ENCODE peak calls at places on chromosomes 2 and 18, in seven cellular contexts. M is K562, B is GM12891, K is H1, I is GM12878, Q is SK-N-SH, N is HepG2. U is an unnamed sample.

GRCh38 chr18:6570581-6571238 is 156.0 kb upstream of the L3MBTL4 start:
- DNase-seq in B (no peak), I (no peak), M (no peak), Q (no peak), K (no peak), N (no peak), U (no peak)

GRCh38 chr2:12715878-12716249 is 872 bp upstream of the TRIB2 start:
- DNase-seq in K (peak; percentile 68), Q (peak; percentile 73), M (peak; percentile 74), N (peak; percentile 54), I (no peak), B (peak; percentile 42), U (peak; percentile 28)

GRCh38 chr18:26460449-26461091 is 87.8 kb downstream of the KCTD1 start:
- DNase-seq in K (no peak), I (peak; percentile 89), M (no peak), N (no peak), B (peak; percentile 21), Q (no peak), U (no peak)

GRCh38 chr2:218860950-218861381 is 1.4 kb downstream of the WNT6 start:
- DNase-seq in B (peak; percentile 7), M (peak; percentile 43), I (no peak), N (peak; percentile 78), K (peak; percentile 80), Q (peak; percentile 92), U (no peak)

GRCh38 chr18:58091099-58091611 is 47.1 kb downstream of the NEDD4L start:
- DNase-seq in N (no peak), K (no peak), Q (no peak), B (peak; percentile 21), I (peak; percentile 72), M (no peak), U (no peak)

GRCh38 chr18:59918320-59918755 is 18.5 kb downstream of the PMAIP1 start:
- DNase-seq in I (peak; percentile 80), M (peak; percentile 39), Q (peak; percentile 49), K (peak; percentile 44), N (no peak), B (no peak), U (no peak)

GRCh38 chr2:116510117-116510671 is 1304.3 kb upstream of the DDX18 start:
- DNase-seq in Q (peak; percentile 10), K (no peak), M (no peak), I (no peak), N (peak; percentile 14), B (no peak), U (no peak)

GRCh38 chr2:38978908-38979307 is 89.2 kb downstream of the ARHGEF33 start:
- DNase-seq in M (no peak), K (no peak), B (no peak), Q (no peak), I (no peak), N (no peak), U (no peak)

GRCh38 chr2:16645771-16646559 is 19.7 kb downstream of the CYRIA start:
- DNase-seq in Q (no peak), M (no peak), B (no peak), I (no peak), K (no peak), N (no peak), U (no peak)

GRCh38 chr18:69330345-69330744 is 70.3 kb upstream of the DOK6 start:
- DNase-seq in I (no peak), M (no peak), K (no peak), Q (no peak), N (peak; percentile 27), B (no peak), U (no peak)

GRCh38 chr2:206838690-206839089 is 73.3 kb downstream of the FASTKD2 start:
- DNase-seq in K (no peak), I (no peak), M (no peak), B (no peak), Q (no peak), N (no peak), U (no peak)

GRCh38 chr2:206833291-206833690 is 67.9 kb downstream of the FASTKD2 start:
- DNase-seq in I (no peak), Q (no peak), B (no peak), K (no peak), N (no peak), M (no peak), U (no peak)

GRCh38 chr2:206832886-206833285 is 67.5 kb downstream of the FASTKD2 start:
- DNase-seq in B (no peak), I (no peak), Q (no peak), K (no peak), M (no peak), N (no peak), U (no peak)

GRCh38 chr2:206840999-206841398 is 75.6 kb downstream of the FASTKD2 start:
- DNase-seq in I (no peak), Q (no peak), N (no peak), B (no peak), M (no peak), K (no peak), U (no peak)

GRCh38 chr2:206836722-206837121 is 71.3 kb downstream of the FASTKD2 start:
- DNase-seq in M (no peak), N (no peak), K (no peak), B (no peak), Q (no peak), I (no peak), U (no peak)
- TF ChIP-seq TAF1 in M (no peak), N (no peak), K (no peak), B (no peak), Q (no peak), I (no peak), U (no peak)

GRCh38 chr2:203021986-203022385 is 7.3 kb downstream of the NBEAL1 start:
- DNase-seq in K (no peak), Q (no peak), M (no peak), N (no peak), B (no peak), I (no peak), U (no peak)
- TF ChIP-seq TAF1 in K (no peak), Q (no peak), M (no peak), N (no peak), B (no peak), I (no peak), U (no peak)

GRCh38 chr2:109368798-109369197 is 239.8 kb downstream of the SH3RF3 start:
- DNase-seq in Q (no peak), B (no peak), I (no peak), M (no peak), K (no peak), N (no peak), U (no peak)
- TF ChIP-seq TAF1 in Q (no peak), B (no peak), I (no peak), M (no peak), K (no peak), N (no peak), U (no peak)

GRCh38 chr2:113863166-113863565 is 26.7 kb upstream of the ACTR3 start:
- DNase-seq in I (no peak), M (no peak), B (no peak), Q (no peak), N (no peak), K (no peak), U (no peak)
- TF ChIP-seq TAF1 in I (no peak), M (no peak), B (no peak), Q (no peak), N (no peak), K (no peak), U (no peak)

GRCh38 chr2:71530246-71530986 is 77.1 kb downstream of the DYSF start:
- DNase-seq in Q (peak; percentile 83), M (peak; percentile 76), N (peak; percentile 48), B (peak; percentile 49), I (no peak), K (peak; percentile 75), U (no peak)
- TF ChIP-seq TAF1 in Q (no peak), M (no peak), N (no peak), B (no peak), I (no peak), K (no peak), U (no peak)

GRCh38 chr2:8985561-8986326 is 17.7 kb downstream of the MBOAT2 start:
- DNase-seq in I (no peak), N (no peak), Q (no peak), K (no peak), M (no peak), B (no peak), U (no peak)

GRCh38 chr2:8987413-8987812 is 16.1 kb downstream of the MBOAT2 start:
- DNase-seq in Q (no peak), N (no peak), M (no peak), I (no peak), K (no peak), B (no peak), U (no peak)

GRCh38 chr2:8984152-8984551 is 19.3 kb downstream of the MBOAT2 start:
- DNase-seq in K (no peak), Q (no peak), I (peak; percentile 41), B (no peak), M (no peak), N (no peak), U (no peak)

GRCh38 chr2:8984855-8985254 is 18.6 kb downstream of the MBOAT2 start:
- DNase-seq in N (no peak), I (no peak), M (no peak), K (no peak), Q (no peak), B (no peak), U (no peak)

GRCh38 chr2:8986327-8986976 is 17.0 kb downstream of the MBOAT2 start:
- DNase-seq in I (no peak), B (no peak), Q (no peak), M (peak; percentile 37), K (peak; percentile 71), N (peak; percentile 36), U (no peak)
- TF ChIP-seq TAF1 in I (no peak), B (no peak), Q (no peak), M (no peak), K (no peak), N (no peak), U (no peak)

GRCh38 chr18:79935925-79936324 is 15.5 kb downstream of the SLC66A2 start:
- DNase-seq in K (no peak), B (no peak), M (no peak), I (no peak), Q (no peak), N (no peak), U (no peak)
- TF ChIP-seq TAF1 in K (no peak), B (no peak), M (no peak), I (no peak), Q (no peak), N (no peak), U (no peak)

U was measured in GM12892.